ENCODE peak calls at places on chromosomes 6 and 20, in four cellular contexts. L is K562, T is HepG2, R is GM12878. H is an unnamed sample.

GRCh38 chr6:160328447-160328846 is 19.7 kb upstream of the SLC22A3 start:
- DNase-seq in L (no peak), T (no peak), R (no peak), H (no peak)

GRCh38 chr20:23456416-23456815 is 3.7 kb upstream of the CST11 start:
- DNase-seq in L (no peak), T (no peak), R (no peak), H (no peak)

GRCh38 chr20:40563296-40563950 is 125.6 kb downstream of the MAFB start:
- DNase-seq in L (peak), T (no peak), R (no peak), H (peak)

GRCh38 chr20:49386848-49387605 is 95.4 kb downstream of the KCNB1 start:
- DNase-seq in L (no peak), T (no peak), R (no peak), H (no peak)

GRCh38 chr6:83889625-83890024 is 30.1 kb downstream of the CYB5R4 start:
- DNase-seq in L (no peak), T (no peak), R (no peak), H (no peak)

GRCh38 chr6:113858067-113858604 is 991 bp downstream of the MARCKS start:
- DNase-seq in L (no peak), T (no peak), R (no peak), H (peak)

GRCh38 chr6:122284848-122285247 is 114.6 kb upstream of the HSF2 start:
- DNase-seq in L (no peak), T (no peak), R (no peak), H (no peak)

GRCh38 chr6:79249136-79249535 is 14.7 kb upstream of the HMGN3 start:
- DNase-seq in L (no peak), T (no peak), R (no peak), H (no peak)

GRCh38 chr6:3546121-3546520 is 89.3 kb upstream of the SLC22A23 start:
- DNase-seq in L (no peak), T (peak), R (no peak), H (no peak)

GRCh38 chr6:27672113-27672799 is 199.4 kb upstream of the ZNF184 start:
- DNase-seq in L (peak), T (peak), R (no peak), H (peak)

GRCh38 chr6:33958863-33959651 is 155.3 kb upstream of the MLN start:
- DNase-seq in L (no peak), T (no peak), R (no peak), H (no peak)

GRCh38 chr20:59391975-59392374 is 91.6 kb downstream of the EDN3 start:
- DNase-seq in L (no peak), T (no peak), R (no peak), H (no peak)

GRCh38 chr20:14951707-14952106 is 614.3 kb upstream of the FLRT3 start:
- DNase-seq in L (no peak), T (peak), R (no peak), H (peak)

GRCh38 chr6:53725791-53726575 is 60.4 kb upstream of the KLHL31 start:
- DNase-seq in L (peak), T (peak), R (no peak), H (peak)

GRCh38 chr20:34365765-34366213 is 2.7 kb downstream of the ITCH start:
- DNase-seq in L (peak), T (no peak), R (peak), H (no peak)

GRCh38 chr6:37381579-37381978 is 27.8 kb downstream of the RNF8 start:
- DNase-seq in L (peak), T (peak), R (peak), H (peak)

GRCh38 chr6:166173292-166173951 is 5.8 kb upstream of the TBXT start:
- DNase-seq in L (no peak), T (no peak), R (peak), H (no peak)

GRCh38 chr20:30921286-30922071 is 336.0 kb upstream of the DEFB115 start:
- DNase-seq in L (no peak), T (no peak), R (no peak), H (no peak)

GRCh38 chr20:55555075-55555650 is 450.2 kb downstream of the CBLN4 start:
- DNase-seq in L (no peak), T (no peak), R (no peak), H (no peak)

GRCh38 chr6:2632368-2632767 is 118.4 kb downstream of the MYLK4 start:
- DNase-seq in L (no peak), T (no peak), R (no peak), H (no peak)

GRCh38 chr6:47134476-47135189 is 92.5 kb upstream of the ADGRF1 start:
- DNase-seq in L (peak), T (peak), R (no peak), H (peak)

GRCh38 chr20:12570371-12570770 is 438.4 kb upstream of the SPTLC3 start:
- DNase-seq in L (no peak), T (peak), R (no peak), H (no peak)

GRCh38 chr6:79869600-79870084 is 77.7 kb downstream of the ELOVL4 start:
- DNase-seq in L (peak), T (peak), R (peak), H (peak)

GRCh38 chr6:168971549-168971948 is 282.1 kb downstream of the THBS2 start:
- DNase-seq in L (no peak), T (no peak), R (no peak), H (no peak)

GRCh38 chr6:52063584-52064400 is 23.6 kb downstream of the PKHD1 start:
- DNase-seq in L (peak), T (peak), R (peak), H (peak)

GRCh38 chr6:108425428-108425827 is 130.6 kb downstream of the AFG1L start:
- DNase-seq in L (no peak), T (no peak), R (no peak), H (no peak)

GRCh38 chr6:125267806-125268523 is 33.8 kb downstream of the HDDC2 start:
- DNase-seq in L (no peak), T (no peak), R (no peak), H (peak)

GRCh38 chr6:45676376-45676775 is 298.6 kb upstream of the SUPT3H start:
- DNase-seq in L (no peak), T (no peak), R (no peak), H (no peak)

GRCh38 chr6:116536216-116536621 is 9.3 kb downstream of the TRAPPC3L start:
- DNase-seq in L (peak), T (peak), R (no peak), H (peak)

GRCh38 chr6:47631248-47632196 is 66.9 kb upstream of the ADGRF4 start:
- DNase-seq in L (peak), T (peak), R (peak), H (peak)

GRCh38 chr6:82251942-82252341 is 4.4 kb upstream of the IBTK start:
- DNase-seq in L (peak), T (peak), R (no peak), H (peak)

GRCh38 chr20:61933951-61934715 is 131.5 kb downstream of the TAF4 start:
- DNase-seq in L (no peak), T (no peak), R (no peak), H (no peak)

GRCh38 chr20:59662856-59663512 is 58.6 kb downstream of the PHACTR3 start:
- DNase-seq in L (no peak), T (no peak), R (no peak), H (no peak)

GRCh38 chr6:25717856-25718740 is 36.4 kb upstream of the SLC17A4 start:
- DNase-seq in L (peak), T (peak), R (no peak), H (peak)

GRCh38 chr20:10863337-10864060 is 189.7 kb upstream of the JAG1 start:
- DNase-seq in L (no peak), T (no peak), R (no peak), H (peak)

GRCh38 chr6:46876126-46876525 is 45.6 kb downstream of the ADGRF5 start:
- DNase-seq in L (no peak), T (no peak), R (no peak), H (peak)

GRCh38 chr6:16762547-16763477 is 1.6 kb upstream of the ATXN1 start:
- DNase-seq in L (peak), T (peak), R (no peak), H (peak)

GRCh38 chr6:16766043-16766521 is 4.8 kb upstream of the ATXN1 start:
- DNase-seq in L (peak), T (no peak), R (no peak), H (peak)

GRCh38 chr6:16765235-16765634 is 4.0 kb upstream of the ATXN1 start:
- DNase-seq in L (no peak), T (no peak), R (no peak), H (no peak)

GRCh38 chr6:16762265-16762546 is 946 bp upstream of the ATXN1 start:
- DNase-seq in L (no peak), T (no peak), R (no peak), H (no peak)

DNA sequence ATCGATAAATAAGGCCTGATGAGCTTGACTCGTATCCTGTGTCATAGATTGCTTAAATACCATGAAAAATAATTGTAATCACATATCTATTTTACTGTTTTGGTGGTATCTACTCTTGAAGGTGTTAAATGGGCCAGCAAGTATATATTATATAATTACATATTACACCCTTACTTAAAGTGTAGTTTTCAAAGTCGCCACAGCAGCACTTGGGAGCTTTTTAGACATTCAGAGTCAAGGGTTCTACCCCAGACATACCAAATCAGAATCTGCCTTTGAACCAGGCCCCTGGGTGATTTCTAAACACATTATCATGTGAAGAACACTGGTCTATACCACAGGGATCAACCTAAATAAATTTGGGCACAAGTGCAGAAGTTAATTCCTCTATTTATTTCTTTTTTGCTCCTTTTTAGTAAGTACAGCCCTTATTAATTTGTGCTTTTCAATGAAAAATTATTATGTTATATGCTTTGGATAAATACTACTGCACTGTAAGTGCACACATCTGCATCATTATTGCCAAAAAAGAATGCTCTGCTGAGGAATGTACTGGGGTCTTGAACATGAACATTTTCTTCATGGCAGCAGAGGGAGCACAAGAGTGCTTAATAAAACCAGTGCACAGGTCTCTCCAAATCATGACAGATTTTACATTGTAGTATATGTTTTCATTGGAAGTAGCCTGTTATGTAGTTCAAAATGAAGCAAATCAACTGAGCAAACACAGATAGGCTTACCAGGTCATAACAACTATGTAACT is 3.1 kb upstream of the ATXN1 start:
- DNase-seq in L (peak), T (peak), R (no peak), H (peak)
- H3K9ac ChIP-seq in L (no peak), T (no peak), R (no peak), H (no peak)

GRCh38 chr20:2804041-2804828 is 3.8 kb upstream of the CPXM1 start:
- DNase-seq in L (peak), T (no peak), R (no peak), H (no peak)
- TF ChIP-seq EZH2 in L (no peak), T (no peak), R (no peak), H (no peak)

DNA sequence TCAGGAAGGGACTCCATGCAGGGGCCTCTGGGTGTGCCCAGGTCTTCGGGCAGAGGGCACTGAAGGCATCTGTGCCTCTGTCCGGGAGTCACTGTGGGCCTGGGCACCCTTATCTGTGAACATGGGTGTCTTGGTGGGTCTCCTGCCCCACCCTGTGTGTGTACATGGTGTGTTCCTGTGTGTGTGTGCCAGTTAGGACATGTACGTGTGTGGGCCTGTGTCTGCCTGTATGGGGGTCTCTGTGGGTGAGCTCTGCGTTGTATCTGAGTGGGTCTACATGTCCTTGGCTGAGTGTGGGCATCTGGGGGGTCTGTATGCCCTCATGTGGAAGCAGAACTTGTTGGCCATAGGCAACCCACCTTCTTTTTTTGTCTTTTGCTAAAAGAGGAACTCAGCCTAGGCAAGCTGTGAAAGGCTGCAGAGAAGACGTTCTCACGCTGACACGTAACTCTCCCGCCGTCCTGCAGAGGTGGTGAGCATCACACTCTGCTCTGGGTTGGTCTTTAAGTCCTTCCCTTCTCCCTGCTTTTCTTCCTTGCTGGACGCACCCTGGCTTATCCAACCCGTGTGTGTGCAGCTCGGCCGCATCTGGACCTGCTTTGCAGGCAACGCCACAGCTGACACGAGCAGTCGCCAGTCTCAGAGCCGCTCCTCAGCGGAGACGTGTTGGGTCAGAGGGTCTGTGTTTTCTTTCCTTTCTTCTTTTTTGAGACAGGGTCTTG is 532 bp upstream of the NPBWR2 start:
- DNase-seq in L (peak), T (no peak), R (no peak), H (no peak)
- TF ChIP-seq MYC in L (no peak), T (no peak), R (no peak), H (no peak)

GRCh38 chr6:170449231-170449630 is 103.9 kb downstream of the PSMB1 start:
- DNase-seq in L (no peak), T (no peak), R (no peak), H (no peak)
- H3K9ac ChIP-seq in L (peak), T (no peak), R (no peak), H (no peak)

GRCh38 chr20:57442160-57442887 is 51.1 kb downstream of the RBM38 start:
- DNase-seq in L (no peak), T (no peak), R (no peak), H (no peak)
- TF ChIP-seq EZH2 in L (no peak), T (no peak), R (no peak), H (no peak)

DNA sequence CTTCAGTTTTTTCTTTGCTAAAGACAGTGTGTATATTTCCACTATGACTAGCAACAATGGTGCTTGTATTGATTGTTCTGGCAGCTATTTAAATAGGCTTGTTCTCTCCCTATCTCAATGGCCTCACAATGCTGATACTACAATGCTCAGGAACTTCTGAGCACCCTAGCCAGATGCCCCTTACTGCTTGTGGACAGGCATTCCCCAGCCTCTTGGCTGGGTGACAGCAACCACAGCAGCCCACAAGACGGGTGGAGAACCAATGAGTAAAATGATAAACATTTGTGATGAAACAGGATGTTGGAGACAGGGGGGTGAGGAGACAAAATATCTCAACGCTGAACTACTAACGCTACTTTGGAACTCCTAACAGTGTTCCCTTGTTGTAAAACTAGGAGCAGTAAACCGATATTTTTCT is 42.3 kb downstream of the HIVEP2 start:
- DNase-seq in L (peak), T (peak), R (peak), H (peak)
- TF ChIP-seq MYC in L (no peak), T (no peak), R (no peak), H (no peak)

DNA sequence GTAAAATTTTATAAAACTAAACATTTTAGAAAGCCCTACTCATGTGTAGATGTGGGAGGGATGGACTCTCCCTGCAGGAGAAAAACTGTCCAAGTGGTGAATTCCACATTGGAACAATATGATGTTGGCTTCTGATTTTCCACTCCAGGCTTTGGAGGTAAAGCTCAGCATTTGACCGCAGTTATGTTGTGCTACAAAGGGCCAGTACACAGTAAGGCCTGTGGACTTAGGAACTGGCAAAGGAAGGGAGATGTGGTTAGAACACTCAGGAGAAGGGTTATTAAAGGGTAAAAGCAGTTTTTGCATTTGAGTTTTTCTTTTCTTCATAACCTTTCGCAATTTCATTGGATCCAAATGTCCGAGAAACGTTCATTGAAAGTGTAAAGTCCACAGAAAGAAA is 150.3 kb upstream of the SASH1 start:
- DNase-seq in L (no peak), T (no peak), R (no peak), H (no peak)
- H3K9ac ChIP-seq in L (no peak), T (no peak), R (no peak), H (no peak)

DNA sequence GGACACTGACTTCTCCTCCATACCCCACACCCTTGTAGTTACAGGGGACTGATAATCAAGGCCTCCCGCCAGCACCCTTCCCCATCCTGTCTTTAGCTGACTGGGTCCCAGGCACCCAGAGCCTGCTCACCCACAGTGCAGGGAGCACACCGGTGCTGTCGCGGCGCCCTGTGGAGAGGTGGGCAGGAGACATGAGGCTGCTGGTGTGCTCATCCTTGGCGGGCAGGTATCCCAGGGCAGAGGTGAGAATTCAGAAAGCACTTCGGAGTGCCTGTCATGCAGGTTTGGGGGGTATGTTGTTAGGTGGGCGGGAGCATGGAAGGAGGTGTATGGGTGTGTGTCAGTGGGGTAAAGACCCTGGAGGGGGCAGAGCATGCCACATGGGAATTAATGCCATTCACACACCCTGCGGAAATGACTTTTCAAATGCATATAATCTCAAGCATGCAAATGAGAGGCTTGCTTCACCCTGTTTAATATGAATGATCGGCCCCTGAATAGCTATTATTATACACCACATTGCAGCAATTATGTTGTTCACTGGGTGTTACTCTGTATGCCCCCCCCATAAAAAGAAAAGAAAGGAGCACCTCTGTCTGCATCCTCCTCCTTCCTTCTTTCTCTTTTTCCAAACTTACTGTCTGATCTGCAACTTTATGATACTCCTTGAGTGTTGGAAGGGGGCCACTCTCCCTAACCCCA is 15.9 kb downstream of the FOXP4 start:
- DNase-seq in L (no peak), T (no peak), R (no peak), H (no peak)
- TF ChIP-seq EZH2 in L (no peak), T (no peak), R (no peak), H (no peak)